ENCODE peak calls at places on chromosomes 12 and 14, in ten cellular contexts. Z is body of pancreas; D is naive thymus-derived CD4-positive, alpha-beta T cell; C is effector memory CD4-positive, alpha-beta T cell; A is neuronal stem cell; V is Panc1; E is tibial nerve; R is transverse colon; Y is breast epithelium; S is BE2C. O is an unnamed sample. For H3K9me3, the result is how much of the 10 kb centered on the place peaks cover.

GRCh38 chr14:100146548-100147091 is 12.8 kb downstream of the DEGS2 start:
- DNase-seq in D (peak), A (no peak), R (peak), Y (no peak), E (no peak), C (no peak), Z (no peak), V (no peak), S (no peak), O (no peak)

GRCh38 chr12:53207042-53207441 is at the start of gene ITGB7:
- DNase-seq in Z (no peak), C (peak), Y (no peak), E (no peak), A (no peak), V (no peak), R (peak), D (peak), S (no peak), O (peak)

GRCh38 chr12:122687091-122687490 is 16.1 kb downstream of the HCAR2 start:
- DNase-seq in D (no peak), V (no peak), E (no peak), Y (no peak), S (peak), C (no peak), Z (peak), R (peak), A (no peak), O (no peak)

GRCh38 chr14:90409209-90409730 is 12.4 kb downstream of the CALM1 start:
- DNase-seq in R (peak), V (no peak), Z (peak), S (peak), D (no peak), A (no peak), E (peak), Y (no peak), C (no peak), O (no peak)

GRCh38 chr12:54006700-54007220 is 2.0 kb upstream of the HOXC8 start:
- DNase-seq in A (no peak), D (no peak), C (no peak), Z (no peak), E (no peak), R (no peak), Y (no peak), V (no peak), S (no peak), O (no peak)

GRCh38 chr14:51750542-51750941 is 98.8 kb downstream of the FRMD6 start:
- DNase-seq in E (no peak), R (no peak), C (no peak), A (no peak), V (no peak), Y (no peak), Z (no peak), S (peak), D (no peak), O (no peak)

GRCh38 chr14:104268725-104269436 is 130.5 kb downstream of the KIF26A start:
- DNase-seq in Y (no peak), S (peak), V (no peak), A (no peak), D (no peak), R (peak), Z (peak), E (no peak), C (no peak), O (no peak)

GRCh38 chr12:121300083-121300819 is 3.7 kb upstream of the CAMKK2 start:
- DNase-seq in E (no peak), Y (no peak), V (no peak), S (no peak), R (no peak), D (no peak), A (no peak), C (no peak), Z (no peak), O (no peak)

GRCh38 chr12:106583578-106584103 is 837 bp downstream of the RFX4 start:
- DNase-seq in V (no peak), A (peak), Y (no peak), Z (no peak), C (no peak), S (no peak), R (no peak), D (no peak), E (no peak), O (no peak)

GRCh38 chr14:102272392-102272791 is 32.6 kb downstream of the MOK start:
- DNase-seq in R (no peak), E (no peak), C (no peak), Y (no peak), V (no peak), A (no peak), Z (no peak), D (no peak), S (no peak), O (no peak)

GRCh38 chr14:100317897-100318808 is 5.0 kb upstream of the SLC25A47 start:
- DNase-seq in E (peak), S (no peak), D (peak), C (peak), Z (peak), V (no peak), R (peak), Y (no peak), A (no peak), O (peak)

GRCh38 chr12:10873374-10873773 is 10.7 kb downstream of the PRH1 start:
- DNase-seq in A (no peak), Z (no peak), S (no peak), C (no peak), R (no peak), V (no peak), E (no peak), D (no peak), Y (no peak), O (no peak)

GRCh38 chr14:57022608-57023007 is 212.3 kb upstream of the OTX2 start:
- DNase-seq in V (no peak), E (no peak), D (no peak), S (no peak), Y (no peak), C (no peak), Z (peak), R (no peak), A (no peak), O (no peak)

GRCh38 chr14:65321370-65321875 is 91.1 kb upstream of the FUT8 start:
- DNase-seq in Y (no peak), S (peak), C (no peak), E (no peak), D (no peak), A (no peak), V (no peak), Z (no peak), R (no peak), O (no peak)

GRCh38 chr14:104016873-104017650 is 68.4 kb upstream of the ASPG start:
- DNase-seq in Y (no peak), C (no peak), R (no peak), Z (no peak), S (no peak), V (no peak), D (no peak), E (no peak), A (no peak), O (no peak)

GRCh38 chr14:96762650-96763049 is 34.5 kb upstream of the VRK1 start:
- DNase-seq in Z (no peak), Y (no peak), R (no peak), A (peak), D (peak), V (peak), C (no peak), S (peak), E (no peak), O (no peak)

GRCh38 chr12:56677680-56678079 is 10.4 kb downstream of the PTGES3 start:
- DNase-seq in E (no peak), D (no peak), Z (no peak), S (no peak), R (no peak), V (no peak), A (no peak), C (no peak), Y (no peak), O (no peak)

GRCh38 chr14:52923902-52924575 is 26.8 kb downstream of the FERMT2 start:
- DNase-seq in E (no peak), R (no peak), Z (no peak), C (no peak), A (no peak), D (no peak), V (no peak), Y (no peak), S (no peak), O (no peak)

GRCh38 chr12:119005832-119006360 is 24.6 kb downstream of the SRRM4 start:
- DNase-seq in C (no peak), E (no peak), Z (no peak), R (no peak), S (no peak), D (no peak), A (no peak), V (no peak), Y (no peak), O (no peak)

GRCh38 chr14:31927348-31927826 is 149.7 kb upstream of the ARHGAP5 start:
- DNase-seq in R (no peak), Z (no peak), A (no peak), E (no peak), D (no peak), S (no peak), V (no peak), Y (no peak), C (no peak), O (no peak)

GRCh38 chr14:35808076-35808657 is 928 bp downstream of the RALGAPA1 start:
- DNase-seq in E (no peak), R (peak), S (no peak), V (no peak), D (no peak), Y (peak), Z (peak), C (peak), A (peak), O (no peak)

GRCh38 chr14:103803661-103804060 is 43.7 kb downstream of the PPP1R13B start:
- DNase-seq in C (no peak), D (no peak), V (no peak), E (no peak), S (no peak), Z (no peak), Y (no peak), A (no peak), R (no peak), O (no peak)

GRCh38 chr14:94514351-94514750 is 5.1 kb upstream of the SERPINA12 start:
- DNase-seq in E (no peak), V (no peak), R (no peak), C (no peak), D (no peak), Z (no peak), A (no peak), Y (no peak), S (no peak), O (no peak)

GRCh38 chr12:11863478-11863906 is 207.2 kb upstream of the BCL2L14 start:
- DNase-seq in Z (peak), D (no peak), C (no peak), Y (no peak), S (peak), V (no peak), R (no peak), E (peak), A (no peak), O (no peak)

GRCh38 chr14:71525663-71526246 is 406.5 kb upstream of the RGS6 start:
- DNase-seq in S (no peak), E (no peak), Z (no peak), R (no peak), C (no peak), A (no peak), V (no peak), Y (no peak), D (no peak), O (no peak)

GRCh38 chr12:11553871-11554533 is 95.5 kb upstream of the ETV6 start:
- DNase-seq in A (peak), S (peak), E (peak), R (peak), Z (peak), C (peak), D (peak), V (peak), Y (no peak), O (no peak)

GRCh38 chr12:131117438-131118245 is 163.9 kb downstream of the ADGRD1 start:
- DNase-seq in Z (no peak), S (no peak), C (no peak), D (no peak), E (no peak), V (no peak), Y (no peak), A (no peak), R (no peak), O (no peak)

GRCh38 chr14:44960146-44960545 is 1.6 kb downstream of the KLHL28 start:
- DNase-seq in V (no peak), Y (no peak), C (no peak), S (no peak), Z (no peak), D (no peak), A (no peak), R (no peak), E (no peak), O (no peak)

GRCh38 chr14:54329082-54329695 is 67.6 kb upstream of the CDKN3 start:
- DNase-seq in A (peak), D (no peak), Z (peak), S (peak), E (peak), Y (no peak), R (peak), V (peak), C (no peak), O (no peak)

GRCh38 chr12:121932914-121933521 is 14.6 kb downstream of the CFAP251 start:
- DNase-seq in D (no peak), E (no peak), S (no peak), Z (no peak), A (no peak), C (no peak), V (no peak), R (no peak), Y (no peak), O (no peak)

GRCh38 chr12:104460041-104460757 is 3.5 kb downstream of the CHST11 start:
- DNase-seq in C (no peak), A (no peak), S (no peak), Z (no peak), Y (no peak), R (no peak), E (no peak), V (no peak), D (no peak), O (no peak)

GRCh38 chr12:50017653-50018052 is 7.6 kb downstream of the RACGAP1 start:
- DNase-seq in V (no peak), Z (no peak), Y (no peak), A (no peak), R (no peak), S (no peak), E (no peak), C (no peak), D (no peak), O (no peak)

GRCh38 chr12:72282721-72283120 is 10.6 kb downstream of the TRHDE start:
- DNase-seq in R (no peak), E (no peak), A (no peak), D (no peak), Z (no peak), Y (no peak), V (no peak), C (no peak), S (no peak), O (no peak)

GRCh38 chr12:30422844-30423243 is 272.8 kb downstream of the IPO8 start:
- DNase-seq in E (no peak), Y (no peak), S (no peak), Z (no peak), A (no peak), C (no peak), R (no peak), V (no peak), D (no peak), O (no peak)

GRCh38 chr12:30423330-30423729 is 272.3 kb downstream of the IPO8 start:
- DNase-seq in A (no peak), D (no peak), C (no peak), Z (no peak), R (no peak), V (no peak), S (no peak), Y (no peak), E (no peak), O (no peak)

GRCh38 chr12:30428098-30428497 is 267.6 kb downstream of the IPO8 start:
- DNase-seq in R (no peak), D (no peak), E (no peak), S (no peak), V (no peak), A (no peak), C (no peak), Y (no peak), Z (no peak), O (no peak)

GRCh38 chr12:30425445-30425844 is 270.2 kb downstream of the IPO8 start:
- DNase-seq in Y (no peak), C (no peak), D (no peak), S (no peak), E (no peak), A (no peak), V (no peak), Z (no peak), R (no peak), O (no peak)

GRCh38 chr12:30427555-30427954 is 268.1 kb downstream of the IPO8 start:
- DNase-seq in E (no peak), Z (no peak), C (no peak), S (no peak), R (no peak), A (no peak), D (no peak), V (no peak), Y (no peak), O (no peak)
- H3K9me3 ChIP-seq in E (under half), Z (under half), C (under half), S (under half), R (under half), A (under half), D (under half), V (under half), Y (under half), O (under half)

DNA sequence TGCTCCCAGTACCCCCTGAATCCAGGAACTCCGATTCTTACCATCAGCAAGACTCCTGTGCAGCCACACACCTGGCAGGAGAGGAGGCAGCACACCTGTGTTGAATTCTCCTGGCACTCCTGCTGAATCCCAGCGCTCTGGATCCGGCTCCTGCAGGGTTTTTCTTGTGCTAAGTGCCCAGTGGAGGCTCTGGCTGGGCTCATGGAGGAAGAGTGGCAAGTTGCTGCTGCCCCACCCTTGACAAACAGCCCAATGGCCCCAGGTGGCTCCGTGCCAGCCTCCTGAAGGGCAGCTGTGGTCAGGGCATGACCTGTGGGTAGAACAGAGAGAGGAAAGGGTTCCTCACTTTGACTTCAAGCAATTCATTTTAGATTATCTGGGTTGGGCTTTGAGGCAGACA is 20.0 kb downstream of the CRACR2A start:
- DNase-seq in A (no peak), V (no peak), R (peak), E (no peak), D (no peak), Y (no peak), S (no peak), Z (peak), C (no peak), O (no peak)
- H3K9me3 ChIP-seq in A (under half), V (under half), R (under half), E (under half), D (under half), Y (under half), S (under half), Z (under half), C (under half), O (under half)

DNA sequence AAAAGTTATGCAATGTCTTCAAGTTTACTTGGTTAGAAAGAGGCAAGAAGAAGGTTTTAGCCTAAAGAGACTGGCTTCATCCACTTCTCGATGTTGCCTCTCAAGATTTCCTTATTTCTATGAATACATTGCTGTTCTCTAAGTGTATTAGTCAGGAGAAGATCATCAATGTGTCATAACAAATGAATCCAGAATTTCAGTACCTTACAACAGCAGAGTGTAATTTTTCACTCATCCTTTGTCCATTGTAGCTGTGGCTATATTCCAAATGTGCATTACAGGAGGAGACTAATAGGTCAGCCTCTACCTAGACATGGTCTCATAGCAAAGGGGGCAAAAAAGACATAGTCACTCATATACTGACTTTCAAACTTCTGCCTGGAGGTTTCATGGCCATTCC is 579.1 kb downstream of the PRKD1 start:
- DNase-seq in Z (no peak), S (no peak), C (no peak), Y (no peak), D (no peak), R (no peak), A (no peak), V (no peak), E (no peak), O (no peak)
- H3K9me3 ChIP-seq in Z (under half), S (under half), C (under half), Y (under half), D (under half), R (under half), A (under half), V (under half), E (under half), O (under half)

DNA sequence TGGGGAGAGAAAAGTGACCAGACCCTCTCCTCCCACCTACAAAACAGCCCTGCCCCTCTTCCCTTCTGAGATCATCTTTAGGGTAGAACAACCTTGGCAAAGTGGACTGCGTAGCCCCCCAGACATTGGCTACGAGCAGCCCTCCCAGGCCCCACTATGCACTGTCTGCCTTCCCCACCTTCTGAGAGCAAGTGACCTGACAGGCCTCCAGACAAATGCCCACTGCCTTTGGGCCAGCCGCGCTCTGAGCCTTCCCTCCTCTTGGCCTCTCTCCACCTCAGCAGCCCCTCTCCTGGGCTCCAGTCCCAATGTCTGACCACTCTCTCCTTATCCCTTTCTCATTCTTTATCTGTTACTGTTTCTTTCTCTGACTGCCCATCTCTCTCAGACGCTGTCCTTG is 46.5 kb upstream of the CCND2 start:
- DNase-seq in D (no peak), Z (no peak), E (no peak), S (no peak), R (no peak), A (no peak), Y (no peak), C (no peak), V (no peak), O (no peak)
- H3K9me3 ChIP-seq in D (under half), Z (under half), E (under half), S (under half), R (under half), A (under half), Y (under half), C (under half), V (under half), O (under half)

DNA sequence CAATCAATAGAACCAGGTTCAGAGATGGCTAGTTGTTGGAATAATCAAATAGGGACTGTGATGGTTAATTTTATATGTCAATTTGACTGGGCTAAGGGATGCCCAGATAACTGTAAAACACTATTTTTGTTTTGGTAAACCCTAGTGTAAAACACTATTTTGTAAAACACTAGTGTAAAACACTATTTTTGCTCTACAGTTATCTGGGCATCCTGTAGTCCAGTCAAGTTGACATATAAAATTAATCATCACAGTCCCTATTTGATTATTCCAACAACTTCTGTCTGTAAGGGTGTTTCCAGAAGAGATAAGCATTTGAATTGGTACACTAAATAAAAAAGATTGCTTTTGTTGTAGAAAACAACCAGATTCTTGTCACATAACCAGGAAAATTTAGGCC is 15.6 kb upstream of the EML5 start:
- DNase-seq in D (no peak), S (no peak), A (no peak), V (no peak), Y (no peak), Z (no peak), E (no peak), C (no peak), R (no peak), O (no peak)
- H3K9me3 ChIP-seq in D (under half), S (under half), A (under half), V (under half), Y (under half), Z (under half), E (under half), C (under half), R (under half), O (under half)

GRCh38 chr12:34358198-34358597 is 335.9 kb downstream of the ALG10 start:
- DNase-seq in V (no peak), R (no peak), C (no peak), E (no peak), A (no peak), S (no peak), D (no peak), Z (no peak), Y (no peak), O (no peak)
- H3K9me3 ChIP-seq in V (under half), R (under half), C (under half), E (under half), A (half or more), S (under half), D (under half), Z (half or more), Y (half or more), O (under half)

GRCh38 chr12:83349907-83350611 is 663.4 kb downstream of the TMTC2 start:
- DNase-seq in R (no peak), V (no peak), E (no peak), Z (no peak), A (no peak), S (no peak), C (no peak), Y (no peak), D (no peak), O (no peak)
- H3K9me3 ChIP-seq in R (under half), V (under half), E (under half), Z (under half), A (under half), S (under half), C (under half), Y (under half), D (under half), O (under half)

GRCh38 chr12:92905258-92905810 is 23.8 kb downstream of the EEA1 start:
- DNase-seq in D (peak), C (no peak), E (no peak), R (no peak), A (no peak), S (no peak), Z (no peak), Y (no peak), V (no peak), O (no peak)
- H3K9me3 ChIP-seq in D (under half), C (under half), E (under half), R (under half), A (under half), S (under half), Z (under half), Y (under half), V (under half), O (under half)